ENCODE peak calls at places on chromosome 3, in seven cellular contexts. O is sigmoid colon, Y is stomach, C is ovary, A is A549, G is SK-N-SH, H is transverse colon. U is an unnamed sample.

GRCh38 chr3:50587373-50587772 is 18.1 kb downstream of the HEMK1 start:
- DNase-seq in Y (no peak), H (no peak), G (no peak), O (no peak), A (no peak), C (no peak), U (no peak)

GRCh38 chr3:101861212-101861977 is 12.1 kb downstream of the NFKBIZ start:
- DNase-seq in Y (no peak), O (no peak), A (no peak), C (no peak), H (no peak), G (no peak), U (no peak)

GRCh38 chr3:58573638-58574037 is 3.6 kb downstream of the FAM107A start:
- DNase-seq in O (no peak), C (peak; percentile 29), Y (no peak), A (no peak), H (no peak), G (no peak), U (no peak)

GRCh38 chr3:171384101-171384891 is 75.9 kb downstream of the TNIK start:
- DNase-seq in H (no peak), O (no peak), C (no peak), Y (no peak), A (no peak), G (no peak), U (no peak)

GRCh38 chr3:632571-633170 is 436.1 kb downstream of the CHL1 start:
- DNase-seq in H (peak; percentile 29), G (peak; percentile 26), O (no peak), Y (peak; percentile 37), A (peak; percentile 8), C (no peak), U (no peak)

GRCh38 chr3:179181021-179181472 is 32.9 kb downstream of the PIK3CA start:
- DNase-seq in C (no peak), O (no peak), Y (no peak), G (no peak), A (no peak), H (no peak), U (no peak)

GRCh38 chr3:15953841-15954240 is 156.1 kb upstream of the ANKRD28 start:
- DNase-seq in Y (no peak), C (no peak), H (no peak), G (no peak), O (no peak), A (no peak), U (no peak)

GRCh38 chr3:158658889-158659288 is 13.6 kb downstream of the LXN start:
- DNase-seq in H (no peak), C (no peak), G (no peak), A (no peak), O (no peak), Y (no peak), U (no peak)

GRCh38 chr3:45690331-45691035 is 1.3 kb downstream of the SACM1L start:
- DNase-seq in G (peak; percentile 67), O (no peak), H (no peak), Y (no peak), A (no peak), C (no peak), U (no peak)

GRCh38 chr3:183541235-183541655 is 14.3 kb downstream of the KLHL6 start:
- DNase-seq in G (no peak), O (no peak), Y (no peak), C (no peak), A (no peak), H (no peak), U (no peak)

GRCh38 chr3:72665701-72666443 is 182.4 kb downstream of the SHQ1 start:
- DNase-seq in C (no peak), Y (peak; percentile 46), G (peak; percentile 82), O (no peak), A (peak; percentile 47), H (peak; percentile 58), U (no peak)

GRCh38 chr3:39540162-39540921 is 72.9 kb downstream of the MOBP start:
- DNase-seq in H (no peak), G (no peak), Y (no peak), A (no peak), O (no peak), C (no peak), U (no peak)

GRCh38 chr3:99867594-99868437 is 50.2 kb downstream of the CMSS1 start:
- DNase-seq in H (no peak), A (no peak), G (no peak), O (no peak), C (no peak), Y (no peak), U (no peak)

GRCh38 chr3:138078096-138078495 is 37.3 kb downstream of the DZIP1L start:
- DNase-seq in C (no peak), O (no peak), A (no peak), G (no peak), H (no peak), Y (no peak), U (no peak)

GRCh38 chr3:136938334-136938733 is 19.4 kb upstream of the IL20RB start:
- DNase-seq in Y (no peak), C (no peak), H (no peak), G (no peak), O (no peak), A (no peak), U (no peak)

GRCh38 chr3:125191256-125191655 is 21.3 kb downstream of the SLC12A8 start:
- DNase-seq in A (no peak), Y (no peak), H (no peak), C (no peak), G (no peak), O (no peak), U (no peak)

GRCh38 chr3:177673105-177673804 is 476.0 kb upstream of the TBL1XR1 start:
- DNase-seq in A (no peak), C (peak; percentile 18), Y (no peak), G (no peak), O (no peak), H (no peak), U (no peak)

GRCh38 chr3:143302638-143303171 is 183.1 kb downstream of the CHST2 start:
- DNase-seq in G (no peak), Y (no peak), C (no peak), O (no peak), A (no peak), H (no peak), U (no peak)

GRCh38 chr3:31733234-31733667 is 200.5 kb downstream of the STT3B start:
- DNase-seq in Y (peak; percentile 65), C (no peak), G (peak; percentile 25), A (no peak), H (no peak), O (no peak), U (no peak)

GRCh38 chr3:99023590-99024192 is 122.2 kb upstream of the DCBLD2 start:
- DNase-seq in G (peak; percentile 36), H (no peak), A (peak; percentile 23), Y (no peak), C (no peak), O (no peak), U (no peak)

GRCh38 chr3:133980035-133980434 is 49.7 kb downstream of the SLCO2A1 start:
- DNase-seq in C (no peak), Y (no peak), A (no peak), H (no peak), G (no peak), O (no peak), U (no peak)
- H3K9me3 ChIP-seq in C (no peaks in the 10 kb centered on the region), Y (no peaks in the 10 kb centered on the region), A (no peaks in the 10 kb centered on the region), H (no peaks in the 10 kb centered on the region), G (no peaks in the 10 kb centered on the region), O (no peaks in the 10 kb centered on the region), U (no peaks in the 10 kb centered on the region)

GRCh38 chr3:64161481-64161952 is 63.7 kb downstream of the PRICKLE2 start:
- DNase-seq in A (no peak), H (no peak), Y (no peak), G (no peak), O (no peak), C (no peak), U (no peak)

GRCh38 chr3:64157150-64158035 is 67.9 kb downstream of the PRICKLE2 start:
- DNase-seq in C (no peak), G (peak; percentile 20), Y (peak; percentile 52), H (peak; percentile 28), A (no peak), O (no peak), U (no peak)

GRCh38 chr3:64160000-64160690 is 65.1 kb downstream of the PRICKLE2 start:
- DNase-seq in C (no peak), G (no peak), Y (no peak), O (no peak), H (no peak), A (no peak), U (no peak)

GRCh38 chr3:64163019-64163754 is 62.1 kb downstream of the PRICKLE2 start:
- DNase-seq in Y (no peak), G (no peak), O (no peak), C (no peak), H (no peak), A (no peak), U (no peak)

DNA sequence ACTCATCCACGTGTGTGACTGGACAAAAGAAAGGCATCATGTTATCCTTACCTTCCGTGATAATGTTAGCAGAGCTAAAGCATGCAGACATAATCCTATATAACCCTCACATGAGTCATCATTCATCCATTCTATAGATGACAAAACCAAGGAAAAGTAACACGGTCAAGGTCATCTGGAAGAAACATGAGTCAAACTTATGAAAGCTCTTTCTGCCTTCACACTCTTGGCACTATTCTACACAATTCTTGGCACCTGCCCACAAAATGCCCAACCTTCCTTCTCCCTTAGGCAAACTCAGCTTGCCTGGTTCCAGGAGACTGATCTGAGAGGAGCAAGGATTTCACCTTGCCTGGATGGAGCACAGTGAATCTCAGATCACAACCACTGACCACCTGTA is 66.9 kb downstream of the PRICKLE2 start:
- DNase-seq in C (no peak), O (no peak), Y (peak; percentile 63), A (no peak), H (peak; percentile 28), G (no peak), U (no peak)
- TF ChIP-seq EP300 in C (no peak), O (no peak), Y (no peak), A (no peak), H (no peak), G (no peak), U (no peak)

GRCh38 chr3:153925826-153926514 is 195.2 kb upstream of the ARHGEF26 start:
- DNase-seq in C (no peak), G (no peak), A (no peak), O (no peak), Y (no peak), H (no peak), U (no peak)

DNA sequence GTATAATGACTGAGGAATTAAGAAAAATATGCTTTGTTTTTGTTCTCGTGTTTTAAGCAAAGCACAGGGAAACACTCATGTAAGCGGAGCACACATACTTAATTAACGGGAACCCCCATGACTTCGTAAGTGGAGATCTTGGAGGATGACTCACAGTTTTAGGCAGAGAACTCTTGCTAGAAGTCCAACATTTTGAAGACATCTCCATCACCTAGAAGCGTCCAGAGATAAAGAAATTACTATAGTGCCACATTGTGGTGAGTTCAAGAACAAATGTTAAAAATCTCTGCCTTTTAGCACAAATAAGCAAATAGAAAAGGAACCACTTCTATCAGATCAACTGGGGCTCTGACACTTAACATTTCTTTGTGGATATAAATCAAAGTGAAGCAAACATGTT is 194.1 kb upstream of the ARHGEF26 start:
- DNase-seq in G (no peak), H (no peak), O (no peak), A (no peak), Y (no peak), C (no peak), U (no peak)
- TF ChIP-seq CTCF in G (peak; percentile 51), H (no peak), O (no peak), A (peak; percentile 42), Y (no peak), C (no peak), U (peak; percentile 19)

DNA sequence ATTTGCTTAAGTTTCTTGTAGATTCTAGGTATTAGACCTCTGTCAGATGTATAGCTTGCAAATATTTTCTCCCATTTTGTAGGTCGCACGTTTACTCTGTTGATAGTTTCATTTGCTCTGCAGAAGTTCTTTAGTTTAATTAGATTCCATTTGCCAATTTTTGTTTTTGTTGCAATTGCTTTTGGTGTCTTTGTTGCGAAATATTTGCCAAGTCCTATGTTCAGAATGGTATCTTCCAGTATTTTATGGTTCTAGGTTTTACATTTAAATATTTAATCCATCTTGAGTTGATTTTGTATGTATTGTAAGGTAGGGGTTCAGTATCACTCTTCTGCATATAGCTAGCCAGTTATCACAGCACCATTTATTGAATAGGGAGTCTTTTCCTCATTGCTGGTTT is 64.9 kb downstream of the CHCHD6 start:
- DNase-seq in A (no peak), G (no peak), O (no peak), H (no peak), Y (no peak), C (no peak), U (no peak)
- H3K9me3 ChIP-seq in A (no peaks in the 10 kb centered on the region), G (no peaks in the 10 kb centered on the region), O (no peaks in the 10 kb centered on the region), H (no peaks in the 10 kb centered on the region), Y (no peaks in the 10 kb centered on the region), C (no peaks in the 10 kb centered on the region), U (no peaks in the 10 kb centered on the region)

U was measured in esophagus muscularis mucosa.